ENCODE peak calls at places on chromosomes 12 and 14, in five cellular contexts. One of them, this sample, is unnamed. For H3K4me1, the result is how much of the 10 kb centered on the place peaks cover.

GRCh38 chr12:100986595-100987547 is 192.3 kb downstream of the ANO4 start:
- DNase-seq in A549: no peak
- DNase-seq in HepG2: no peak
- DNase-seq in endothelial cell of umbilical vein: peak
- DNase-seq in H1: no peak
- DNase-seq in this sample: no peak

GRCh38 chr12:131865196-131865875 is 29.1 kb upstream of the ULK1 start:
- DNase-seq in A549: peak
- DNase-seq in HepG2: no peak
- DNase-seq in endothelial cell of umbilical vein: no peak
- DNase-seq in H1: no peak
- DNase-seq in this sample: no peak

GRCh38 chr14:55130194-55130550 is 1.1 kb downstream of the LGALS3 start:
- DNase-seq in A549: peak
- DNase-seq in HepG2: peak
- DNase-seq in endothelial cell of umbilical vein: no peak
- DNase-seq in H1: no peak
- DNase-seq in this sample: no peak

GRCh38 chr12:81332054-81332453 is 254.2 kb downstream of the ACSS3 start:
- DNase-seq in A549: no peak
- DNase-seq in HepG2: no peak
- DNase-seq in endothelial cell of umbilical vein: no peak
- DNase-seq in H1: no peak
- DNase-seq in this sample: no peak

GRCh38 chr12:52691076-52691764 is 11.0 kb upstream of the KRT1 start:
- DNase-seq in A549: no peak
- DNase-seq in HepG2: no peak
- DNase-seq in endothelial cell of umbilical vein: no peak
- DNase-seq in H1: peak
- DNase-seq in this sample: peak

GRCh38 chr14:68042002-68042401 is 222.4 kb downstream of the RAD51B start:
- DNase-seq in A549: no peak
- DNase-seq in HepG2: no peak
- DNase-seq in endothelial cell of umbilical vein: no peak
- DNase-seq in H1: no peak
- DNase-seq in this sample: no peak

GRCh38 chr12:3335078-3335487 is 155.9 kb upstream of the PRMT8 start:
- DNase-seq in A549: no peak
- DNase-seq in HepG2: peak
- DNase-seq in endothelial cell of umbilical vein: no peak
- DNase-seq in H1: no peak
- DNase-seq in this sample: no peak

GRCh38 chr14:96304956-96305355 is 48.9 kb downstream of the BDKRB1 start:
- DNase-seq in A549: peak
- DNase-seq in HepG2: no peak
- DNase-seq in endothelial cell of umbilical vein: no peak
- DNase-seq in H1: peak
- DNase-seq in this sample: peak

GRCh38 chr14:77037338-77037782 is 8.9 kb upstream of the IRF2BPL start:
- DNase-seq in A549: no peak
- DNase-seq in HepG2: no peak
- DNase-seq in endothelial cell of umbilical vein: no peak
- DNase-seq in H1: no peak
- DNase-seq in this sample: no peak

GRCh38 chr12:15216036-15216889 is 5.0 kb downstream of the RERG start:
- DNase-seq in A549: peak
- DNase-seq in HepG2: no peak
- DNase-seq in endothelial cell of umbilical vein: no peak
- DNase-seq in H1: no peak
- DNase-seq in this sample: no peak
- TF ChIP-seq JUN in A549: no peak
- TF ChIP-seq JUN in HepG2: no peak
- TF ChIP-seq JUN in endothelial cell of umbilical vein: no peak
- TF ChIP-seq JUN in H1: no peak
- TF ChIP-seq JUN in this sample: no peak

DNA sequence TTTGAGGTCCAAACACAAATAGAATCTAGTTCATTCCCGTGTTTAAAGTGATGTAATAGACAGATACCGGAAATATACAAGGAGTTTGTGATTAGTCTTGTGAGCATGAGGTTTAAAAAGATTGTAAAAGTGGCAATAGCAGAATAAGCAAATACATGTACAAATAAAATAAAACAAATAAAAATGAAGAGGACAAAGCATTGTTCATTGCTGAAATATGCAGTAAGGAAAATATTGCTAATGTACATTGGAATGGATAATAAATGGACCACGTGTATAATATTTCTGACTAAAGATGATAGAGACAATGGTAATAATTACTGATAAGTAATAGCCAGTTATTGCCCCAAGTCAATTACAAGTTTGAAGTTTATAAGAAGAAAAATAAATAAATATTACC is 75.6 kb upstream of the RTL1 start:
- DNase-seq in A549: no peak
- DNase-seq in HepG2: no peak
- DNase-seq in endothelial cell of umbilical vein: no peak
- DNase-seq in H1: no peak
- DNase-seq in this sample: no peak
- H3K4me1 ChIP-seq in A549: half or more
- H3K4me1 ChIP-seq in HepG2: under half
- H3K4me1 ChIP-seq in endothelial cell of umbilical vein: under half
- H3K4me1 ChIP-seq in H1: under half
- H3K4me1 ChIP-seq in this sample: under half

DNA sequence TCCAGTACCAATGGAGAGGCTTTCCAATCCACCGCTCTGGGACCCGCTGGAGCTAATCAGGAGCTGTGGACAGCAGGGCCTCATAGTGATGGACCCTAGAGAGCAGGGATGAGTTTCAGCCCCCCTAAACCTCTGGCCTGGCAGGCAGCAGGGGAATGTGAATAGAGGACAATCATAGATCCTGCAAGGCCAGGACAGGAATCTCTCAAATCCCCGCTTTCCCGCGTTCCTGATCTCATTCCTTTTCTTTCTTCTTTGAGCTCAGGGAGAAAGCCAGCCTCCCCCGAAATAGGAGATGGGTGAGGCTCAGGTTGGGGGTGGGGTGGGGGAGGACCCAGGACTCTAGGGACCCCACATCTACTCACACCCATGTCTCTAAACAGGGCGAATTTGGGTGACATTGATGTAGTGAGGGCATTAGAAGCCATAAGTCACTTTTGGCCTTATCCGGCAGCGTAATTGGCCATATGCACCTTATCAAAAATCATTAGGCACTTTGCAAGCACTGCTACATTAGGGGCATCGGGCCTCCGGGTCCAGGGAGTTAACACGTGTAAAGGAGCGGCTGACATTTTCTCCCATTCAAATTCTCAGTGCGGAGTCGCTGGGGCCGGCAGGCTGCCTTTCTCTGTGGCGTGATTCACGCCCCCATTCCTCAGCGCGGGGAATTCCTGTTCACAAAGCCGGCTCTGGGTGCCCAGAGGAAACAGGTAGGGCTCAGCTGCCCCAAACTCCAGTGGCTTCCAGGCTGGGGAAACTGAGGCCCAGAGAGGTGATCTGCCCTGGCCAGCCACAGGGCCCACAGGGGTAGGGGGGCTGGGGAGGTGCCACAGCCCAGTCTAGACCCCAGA is 1.6 kb downstream of the LHX5 start:
- DNase-seq in A549: no peak
- DNase-seq in HepG2: no peak
- DNase-seq in endothelial cell of umbilical vein: no peak
- DNase-seq in H1: no peak
- DNase-seq in this sample: no peak
- TF ChIP-seq JUN in A549: no peak
- TF ChIP-seq JUN in HepG2: no peak
- TF ChIP-seq JUN in endothelial cell of umbilical vein: no peak
- TF ChIP-seq JUN in H1: no peak
- TF ChIP-seq JUN in this sample: no peak

GRCh38 chr12:14260011-14260993 is 105.2 kb upstream of the ATF7IP start:
- DNase-seq in A549: peak
- DNase-seq in HepG2: peak
- DNase-seq in endothelial cell of umbilical vein: peak
- DNase-seq in H1: peak
- DNase-seq in this sample: peak

GRCh38 chr12:14261096-14261495 is 104.4 kb upstream of the ATF7IP start:
- DNase-seq in A549: no peak
- DNase-seq in HepG2: no peak
- DNase-seq in endothelial cell of umbilical vein: no peak
- DNase-seq in H1: no peak
- DNase-seq in this sample: no peak

GRCh38 chr12:14257734-14258467 is 107.6 kb upstream of the ATF7IP start:
- DNase-seq in A549: peak
- DNase-seq in HepG2: peak
- DNase-seq in endothelial cell of umbilical vein: peak
- DNase-seq in H1: peak
- DNase-seq in this sample: peak

GRCh38 chr12:14258468-14258947 is 107.0 kb upstream of the ATF7IP start:
- DNase-seq in A549: no peak
- DNase-seq in HepG2: no peak
- DNase-seq in endothelial cell of umbilical vein: no peak
- DNase-seq in H1: no peak
- DNase-seq in this sample: peak

DNA sequence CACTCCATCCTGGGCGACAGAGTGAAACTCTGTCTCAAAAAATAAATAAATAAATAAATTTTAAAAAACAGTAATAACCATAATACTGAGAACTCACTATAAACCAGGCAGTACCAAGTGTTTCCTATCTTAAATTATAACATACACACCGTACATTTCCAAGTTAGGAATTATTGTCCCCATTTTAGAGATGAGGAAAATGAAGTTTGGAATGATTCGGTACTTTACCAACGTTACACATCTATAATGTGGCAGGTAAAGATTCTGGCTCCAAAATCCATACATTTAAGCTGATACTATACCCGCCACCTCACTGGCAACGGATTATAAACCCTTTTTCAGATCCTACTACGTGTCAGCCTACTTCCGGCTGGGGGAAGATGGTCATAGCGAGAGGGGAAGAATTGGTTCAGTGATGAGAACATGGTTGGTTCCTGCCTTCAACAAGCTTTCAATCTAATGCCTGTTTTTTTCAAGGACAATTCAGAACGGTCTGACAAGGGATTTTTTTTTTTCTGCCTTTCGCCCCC is 105.9 kb upstream of the ATF7IP start:
- DNase-seq in A549: no peak
- DNase-seq in HepG2: no peak
- DNase-seq in endothelial cell of umbilical vein: no peak
- DNase-seq in H1: no peak
- DNase-seq in this sample: no peak
- H3K4me1 ChIP-seq in A549: under half
- H3K4me1 ChIP-seq in HepG2: under half
- H3K4me1 ChIP-seq in endothelial cell of umbilical vein: under half
- H3K4me1 ChIP-seq in H1: under half
- H3K4me1 ChIP-seq in this sample: under half

GRCh38 chr12:42482086-42482819 is 107.3 kb downstream of the PRICKLE1 start:
- DNase-seq in A549: peak
- DNase-seq in HepG2: peak
- DNase-seq in endothelial cell of umbilical vein: peak
- DNase-seq in H1: no peak
- DNase-seq in this sample: no peak
- TF ChIP-seq JUN in A549: no peak
- TF ChIP-seq JUN in HepG2: no peak
- TF ChIP-seq JUN in endothelial cell of umbilical vein: peak
- TF ChIP-seq JUN in H1: no peak
- TF ChIP-seq JUN in this sample: no peak

GRCh38 chr12:124393831-124394230 is 98.9 kb downstream of the RFLNA start:
- DNase-seq in A549: no peak
- DNase-seq in HepG2: no peak
- DNase-seq in endothelial cell of umbilical vein: no peak
- DNase-seq in H1: no peak
- DNase-seq in this sample: no peak

GRCh38 chr12:124394462-124395128 is 99.7 kb downstream of the RFLNA start:
- DNase-seq in A549: peak
- DNase-seq in HepG2: no peak
- DNase-seq in endothelial cell of umbilical vein: no peak
- DNase-seq in H1: no peak
- DNase-seq in this sample: no peak

GRCh38 chr12:124392271-124392990 is 97.5 kb downstream of the RFLNA start:
- DNase-seq in A549: peak
- DNase-seq in HepG2: no peak
- DNase-seq in endothelial cell of umbilical vein: peak
- DNase-seq in H1: peak
- DNase-seq in this sample: peak

GRCh38 chr12:124391340-124392261 is 96.7 kb downstream of the RFLNA start:
- DNase-seq in A549: peak
- DNase-seq in HepG2: no peak
- DNase-seq in endothelial cell of umbilical vein: peak
- DNase-seq in H1: no peak
- DNase-seq in this sample: no peak

GRCh38 chr12:124392991-124393790 is 98.3 kb downstream of the RFLNA start:
- DNase-seq in A549: peak
- DNase-seq in HepG2: no peak
- DNase-seq in endothelial cell of umbilical vein: peak
- DNase-seq in H1: no peak
- DNase-seq in this sample: no peak
- H3K4me1 ChIP-seq in A549: half or more
- H3K4me1 ChIP-seq in HepG2: under half
- H3K4me1 ChIP-seq in endothelial cell of umbilical vein: half or more
- H3K4me1 ChIP-seq in H1: under half
- H3K4me1 ChIP-seq in this sample: half or more

GRCh38 chr12:18160901-18161300 is 70.9 kb upstream of the RERGL start:
- DNase-seq in A549: no peak
- DNase-seq in HepG2: no peak
- DNase-seq in endothelial cell of umbilical vein: no peak
- DNase-seq in H1: no peak
- DNase-seq in this sample: no peak
- TF ChIP-seq JUN in A549: no peak
- TF ChIP-seq JUN in HepG2: no peak
- TF ChIP-seq JUN in endothelial cell of umbilical vein: no peak
- TF ChIP-seq JUN in H1: no peak
- TF ChIP-seq JUN in this sample: no peak

DNA sequence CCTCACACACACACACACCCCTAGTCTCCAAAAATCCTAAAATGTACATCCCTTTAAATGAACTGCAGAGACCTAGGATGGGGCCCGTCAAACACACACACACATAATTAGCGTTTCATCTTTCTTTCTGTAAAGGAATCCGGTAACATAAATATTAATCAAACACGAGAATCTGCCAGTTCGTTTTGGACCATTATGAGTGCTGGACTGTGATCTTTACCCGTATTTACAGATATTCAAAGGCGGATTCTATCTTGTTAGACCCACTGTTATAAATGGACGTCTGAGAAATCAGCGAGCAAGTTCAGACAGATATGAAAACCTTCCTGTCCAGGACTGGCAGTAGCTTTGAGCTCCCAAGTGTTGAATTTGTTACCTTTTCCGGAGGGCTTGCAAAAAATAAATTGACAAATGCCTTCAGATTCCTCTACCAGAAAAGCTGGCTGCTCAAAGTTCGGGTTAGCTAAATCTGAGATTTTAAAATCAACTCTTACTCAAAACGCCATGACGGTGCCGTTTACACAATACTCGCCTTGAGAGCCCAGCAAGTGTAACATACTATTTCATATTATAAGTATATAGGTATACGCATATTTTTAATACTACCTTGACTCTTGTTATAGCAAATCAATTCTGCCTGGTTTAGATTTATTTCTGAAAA is 27.6 kb downstream of the BCL11B start:
- DNase-seq in A549: no peak
- DNase-seq in HepG2: no peak
- DNase-seq in endothelial cell of umbilical vein: no peak
- DNase-seq in H1: no peak
- DNase-seq in this sample: no peak
- H3K4me1 ChIP-seq in A549: under half
- H3K4me1 ChIP-seq in HepG2: under half
- H3K4me1 ChIP-seq in endothelial cell of umbilical vein: under half
- H3K4me1 ChIP-seq in H1: under half
- H3K4me1 ChIP-seq in this sample: under half

This sample was measured in K562.